ENCODE peak calls at places on chromosomes 13 and 19, in five cellular contexts. S, Z, G, T and J are unnamed samples.

GRCh38 chr13:29434217-29434940 is 161.1 kb downstream of the SLC7A1 start:
- DNase-seq in T (no peak), G (no peak), Z (no peak), S (no peak), J (no peak)

GRCh38 chr19:17931532-17932191 is 1.2 kb upstream of the CCDC124 start:
- DNase-seq in T (peak; percentile 44), Z (no peak), G (no peak), S (no peak), J (no peak)

GRCh38 chr19:13076787-13077186 is 25.9 kb downstream of the LYL1 start:
- DNase-seq in T (no peak), G (no peak), Z (no peak), S (no peak), J (no peak)

GRCh38 chr13:73933795-73934194 is 200.4 kb downstream of the KLF12 start:
- DNase-seq in Z (no peak), S (no peak), T (no peak), G (no peak), J (no peak)

GRCh38 chr19:12773571-12773970 is 1.8 kb downstream of the HOOK2 start:
- DNase-seq in S (no peak), G (peak; percentile 40), Z (no peak), T (no peak), J (no peak)

GRCh38 chr13:34230271-34230670 is 412.3 kb downstream of the RFC3 start:
- DNase-seq in S (no peak), G (no peak), T (no peak), Z (no peak), J (no peak)

GRCh38 chr13:89943139-89943538 is 1404.3 kb upstream of the MIR17HG start:
- DNase-seq in G (no peak), T (no peak), Z (no peak), S (no peak), J (no peak)

GRCh38 chr13:95403349-95404140 is 102.3 kb upstream of the ABCC4 start:
- DNase-seq in S (no peak), G (no peak), T (no peak), Z (no peak), J (no peak)

GRCh38 chr13:80100636-80101035 is 240.3 kb downstream of the SPRY2 start:
- DNase-seq in G (peak; percentile 39), Z (no peak), T (no peak), S (peak; percentile 73), J (no peak)

GRCh38 chr13:74026753-74027152 is 107.5 kb downstream of the KLF12 start:
- DNase-seq in T (no peak), Z (no peak), S (peak; percentile 41), G (no peak), J (no peak)

GRCh38 chr13:111058796-111059506 is 56.2 kb upstream of the ARHGEF7 start:
- DNase-seq in G (peak; percentile 29), S (peak; percentile 54), T (no peak), Z (no peak), J (no peak)
- H3K4me3 ChIP-seq in G (no peak overlapping the region), S (no peak overlapping the region), T (no peak overlapping the region), Z (no peak overlapping the region), J (no peak overlapping the region)

DNA sequence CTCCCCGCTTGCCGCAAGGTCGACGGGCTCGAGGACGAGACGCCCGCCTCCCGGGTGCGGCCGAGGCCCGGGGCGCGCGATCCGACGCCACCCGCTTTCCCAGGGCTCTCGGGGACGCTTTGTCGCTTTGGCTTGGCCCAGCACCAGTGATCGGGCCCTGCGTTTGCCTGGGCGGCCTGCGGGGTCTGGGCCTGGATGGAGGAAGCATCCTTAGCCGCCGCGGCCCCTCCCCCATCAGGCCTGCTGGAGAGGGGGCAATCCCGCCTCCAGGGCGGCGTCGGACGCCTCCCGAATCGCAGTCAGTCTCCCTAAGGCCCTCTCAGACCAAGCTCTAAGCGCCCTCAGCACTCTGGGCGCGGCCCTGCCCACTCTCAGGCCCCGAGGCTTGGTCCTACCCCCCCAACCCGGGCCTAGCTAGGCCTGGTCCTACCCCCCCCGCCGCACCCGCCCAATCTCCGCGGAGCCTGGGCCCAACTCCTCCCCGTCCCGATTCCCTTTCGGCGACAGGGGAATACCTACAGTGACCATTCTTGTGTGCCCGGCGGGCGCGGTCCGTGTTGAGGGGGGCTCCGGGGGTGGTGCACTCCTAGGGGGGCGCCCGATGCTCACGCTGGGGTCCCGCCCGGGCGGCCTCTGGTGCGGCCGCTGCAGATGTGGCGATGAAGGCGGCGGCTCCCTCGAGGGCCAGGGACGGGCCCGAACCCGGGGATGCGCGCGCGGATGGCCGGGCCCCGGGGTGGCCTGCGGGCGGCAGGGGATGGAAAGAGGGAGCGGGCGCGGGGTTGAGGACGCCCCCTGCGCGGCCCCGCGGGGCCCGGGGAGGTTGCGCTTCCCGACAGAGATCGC is 542 bp downstream of the ELAVL3 start:
- DNase-seq in S (no peak), T (no peak), Z (no peak), G (no peak), J (no peak)
- H3K4me3 ChIP-seq in S (no peak overlapping the region), T (peak overlapping the region; percentile 19), Z (peak overlapping the region; percentile 44), G (no peak overlapping the region), J (no peak overlapping the region)

GRCh38 chr13:114065926-114066774 is 66.3 kb downstream of the RASA3 start:
- DNase-seq in T (peak; percentile 51), S (no peak), G (no peak), Z (no peak), J (no peak)

GRCh38 chr13:114067381-114067885 is 65.0 kb downstream of the RASA3 start:
- DNase-seq in G (peak; percentile 63), S (no peak), Z (no peak), T (no peak), J (peak; percentile 48)

GRCh38 chr13:114067886-114068722 is 64.3 kb downstream of the RASA3 start:
- DNase-seq in Z (peak; percentile 46), S (no peak), T (peak; percentile 51), G (peak; percentile 64), J (no peak)

GRCh38 chr13:114065141-114065925 is 67.1 kb downstream of the RASA3 start:
- DNase-seq in G (peak; percentile 98), T (peak; percentile 83), Z (peak; percentile 93), S (peak; percentile 94), J (peak; percentile 97)

DNA sequence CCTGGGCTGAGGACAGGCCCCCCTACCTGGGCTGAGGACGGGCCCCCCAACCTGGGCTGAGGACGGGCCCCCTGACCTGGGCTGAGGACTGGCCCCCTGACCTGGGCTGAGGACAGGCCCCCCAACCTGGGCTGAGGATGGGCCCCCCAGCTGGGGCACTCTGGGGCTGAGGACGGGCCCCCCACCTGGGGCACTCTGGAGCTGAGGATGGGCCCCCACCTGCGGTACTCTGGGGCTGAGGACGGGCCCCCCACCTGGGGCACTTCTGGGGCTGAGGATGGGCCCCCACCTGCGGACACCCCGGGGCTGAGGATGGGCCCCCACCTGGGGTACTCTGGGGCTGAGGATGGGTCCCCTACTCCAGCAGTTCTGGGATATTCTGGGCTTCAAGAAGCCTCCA is 65.5 kb downstream of the RASA3 start:
- DNase-seq in T (peak; percentile 36), Z (no peak), G (no peak), S (no peak), J (no peak)
- H3K4me3 ChIP-seq in T (no peak overlapping the region), Z (no peak overlapping the region), G (no peak overlapping the region), S (no peak overlapping the region), J (no peak overlapping the region)

GRCh38 chr13:101416181-101417042 is at the start of gene NALCN:
- DNase-seq in T (peak; percentile 41), S (no peak), G (peak; percentile 24), Z (peak; percentile 54), J (no peak)
- H3K4me3 ChIP-seq in T (peak within 1 kb of the TSS; percentile 55), S (peak within 1 kb of the TSS; percentile 71), G (peak within 1 kb of the TSS; percentile 70), Z (peak within 1 kb of the TSS; percentile 66), J (peak within 1 kb of the TSS; percentile 61)

GRCh38 chr19:8904597-8904996 is 72.4 kb downstream of the MBD3L1 start:
- DNase-seq in S (no peak), G (no peak), T (no peak), Z (no peak), J (no peak)
- H3K4me3 ChIP-seq in S (no peak overlapping the region), G (no peak overlapping the region), T (no peak overlapping the region), Z (no peak overlapping the region), J (no peak overlapping the region)

DNA sequence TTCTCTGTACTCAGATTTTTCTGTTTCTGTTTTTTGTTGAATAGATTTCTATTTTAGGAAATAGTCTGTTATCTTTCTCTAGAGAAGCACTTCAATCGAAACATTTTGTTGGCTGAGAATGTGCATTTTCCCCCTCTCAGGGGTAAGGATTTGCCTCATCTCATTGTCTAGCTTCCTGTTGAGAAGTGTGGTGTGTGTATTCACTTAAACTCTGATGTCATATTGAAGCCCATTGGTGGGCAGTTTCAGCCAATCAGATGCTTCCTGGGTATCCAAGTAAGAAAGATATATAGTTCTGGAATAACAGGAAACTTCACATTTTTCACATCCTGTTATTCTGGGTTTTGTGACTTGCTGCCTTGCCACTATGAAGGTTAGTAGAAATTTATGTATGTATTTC is 87.6 kb downstream of the ARHGEF7 start:
- DNase-seq in G (peak; percentile 82), Z (no peak), T (no peak), S (peak; percentile 96), J (peak; percentile 84)
- H3K4me3 ChIP-seq in G (no peak overlapping the region), Z (peak overlapping the region; percentile 56), T (peak overlapping the region; percentile 10), S (peak overlapping the region; percentile 48), J (peak overlapping the region; percentile 50)

GRCh38 chr13:103568314-103568713 is 502.1 kb upstream of the SLC10A2 start:
- DNase-seq in T (no peak), Z (no peak), S (no peak), G (no peak), J (no peak)
- H3K4me3 ChIP-seq in T (no peak overlapping the region), Z (no peak overlapping the region), S (no peak overlapping the region), G (no peak overlapping the region), J (no peak overlapping the region)

DNA sequence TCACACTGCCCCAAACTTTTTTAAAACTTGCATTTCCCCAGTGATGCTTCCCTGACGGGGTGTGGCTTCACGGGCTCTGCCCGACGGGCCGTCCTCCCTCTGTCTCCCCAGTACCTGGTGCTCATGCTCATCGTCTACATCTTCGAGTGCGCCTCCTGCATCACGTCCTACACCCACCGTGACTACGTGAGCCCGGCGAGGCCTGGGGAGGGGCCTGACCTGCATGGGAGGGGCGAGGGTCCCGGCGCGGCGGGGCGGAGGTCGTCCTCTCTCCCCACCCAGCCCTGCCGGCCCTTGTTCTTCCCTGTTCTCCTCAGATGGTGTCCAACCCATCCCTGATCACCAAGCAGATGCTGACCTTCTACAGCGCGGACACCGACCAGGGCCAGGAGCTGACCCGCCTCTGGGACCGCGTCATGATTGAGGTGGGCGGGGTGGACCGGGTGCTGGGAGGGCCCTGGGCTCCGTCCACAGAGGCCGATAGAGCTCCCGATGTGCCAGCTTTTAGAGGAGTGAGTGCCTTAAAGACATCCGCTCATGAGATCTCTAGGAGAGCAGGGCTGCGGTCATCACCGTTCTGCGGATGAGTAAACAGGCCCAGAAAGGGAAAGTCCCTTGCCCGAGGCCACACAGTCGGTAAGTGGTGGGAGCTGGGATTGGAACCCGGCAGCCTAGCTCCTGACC is 6.9 kb downstream of the UPK1A start:
- DNase-seq in G (peak; percentile 57), S (peak; percentile 59), Z (no peak), T (no peak), J (no peak)
- H3K4me3 ChIP-seq in G (peak overlapping the region; percentile 58), S (peak overlapping the region; percentile 39), Z (peak overlapping the region; percentile 49), T (peak overlapping the region; percentile 42), J (peak overlapping the region; percentile 45)

DNA sequence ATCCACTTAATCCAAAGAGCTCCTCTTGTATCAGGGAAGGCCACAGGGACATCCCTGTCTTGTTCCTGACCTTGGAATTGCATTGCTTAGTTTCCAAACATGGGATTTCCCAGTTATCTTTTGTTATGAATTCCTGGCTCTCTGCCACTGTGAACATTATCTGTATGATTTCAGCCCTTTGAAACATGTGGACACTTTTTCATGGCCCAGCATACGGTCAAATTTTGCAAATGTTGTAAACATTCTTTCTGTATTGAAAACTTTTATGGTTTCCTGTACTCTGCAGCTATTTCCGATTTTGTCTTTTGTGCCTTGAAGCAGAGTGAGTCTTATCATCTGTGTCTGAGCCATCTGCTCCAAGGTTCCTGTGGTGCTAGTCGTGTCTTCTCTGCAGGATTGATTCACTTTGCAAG is 4.5 kb upstream of the CFAP97D2 start:
- DNase-seq in G (peak; percentile 91), S (peak; percentile 18), T (no peak), Z (no peak), J (no peak)
- H3K4me3 ChIP-seq in G (no peak overlapping the region), S (no peak overlapping the region), T (no peak overlapping the region), Z (no peak overlapping the region), J (no peak overlapping the region)